ENCODE peak calls at places on chromosomes 11 and 22, in eight cellular contexts. F, V, U, Q, P, N, M and A are unnamed samples.

GRCh38 chr11:105969756-105970155 is 52.3 kb downstream of the MSANTD4 start:
- DNase-seq in P (no peak), F (no peak), V (no peak), Q (no peak), N (no peak), M (no peak), U (no peak), A (no peak)

GRCh38 chr11:76810151-76810853 is 27.1 kb downstream of the TSKU start:
- DNase-seq in N (no peak), U (no peak), P (no peak), M (peak), V (peak), F (no peak), Q (no peak), A (no peak)

GRCh38 chr11:111528557-111528956 is 12.0 kb upstream of the LAYN start:
- DNase-seq in U (peak), N (no peak), M (no peak), Q (no peak), P (no peak), F (peak), V (no peak), A (no peak)

GRCh38 chr11:125443767-125444311 is 52.2 kb downstream of the FEZ1 start:
- DNase-seq in M (no peak), U (no peak), P (peak), Q (no peak), V (no peak), F (no peak), N (no peak), A (no peak)

GRCh38 chr11:35823742-35824298 is 120.0 kb upstream of the LDLRAD3 start:
- DNase-seq in F (no peak), P (no peak), M (no peak), V (no peak), N (no peak), U (no peak), Q (no peak), A (no peak)

GRCh38 chr11:59097113-59097708 is 9.8 kb upstream of the FAM111B start:
- DNase-seq in V (peak), M (peak), N (peak), P (peak), Q (peak), U (peak), F (peak), A (peak)

GRCh38 chr22:44091021-44091721 is 67.1 kb downstream of the PARVB start:
- DNase-seq in F (no peak), P (no peak), U (no peak), V (no peak), M (no peak), Q (no peak), N (peak), A (no peak)

GRCh38 chr11:13942908-13943505 is 19.5 kb upstream of the SPON1 start:
- DNase-seq in F (peak), M (no peak), U (no peak), P (no peak), N (no peak), Q (no peak), V (peak), A (no peak)

GRCh38 chr11:128244896-128245295 is 342.5 kb downstream of the ETS1 start:
- DNase-seq in U (no peak), M (no peak), Q (no peak), V (no peak), P (no peak), N (no peak), F (peak), A (no peak)

GRCh38 chr11:104146421-104146820 is 17.5 kb downstream of the PDGFD start:
- DNase-seq in M (no peak), U (peak), N (no peak), F (no peak), V (no peak), P (no peak), Q (no peak), A (no peak)

GRCh38 chr11:65932558-65932919 is 12.7 kb upstream of the TSGA10IP start:
- DNase-seq in F (no peak), Q (no peak), U (no peak), V (no peak), P (peak), M (no peak), N (no peak), A (no peak)

GRCh38 chr11:61011239-61011870 is 39.9 kb downstream of the CD6 start:
- DNase-seq in F (no peak), U (no peak), Q (no peak), V (no peak), N (no peak), M (no peak), P (no peak), A (no peak)

GRCh38 chr11:9347100-9347499 is 32.7 kb upstream of the TMEM41B start:
- DNase-seq in N (no peak), M (no peak), P (no peak), F (no peak), U (no peak), V (no peak), Q (no peak), A (no peak)

GRCh38 chr11:77081381-77081851 is 14.6 kb downstream of the CAPN5 start:
- DNase-seq in Q (no peak), F (no peak), M (no peak), P (peak), N (no peak), U (no peak), V (no peak), A (no peak)